ENCODE peak calls at places on chromosome 12, in six cellular contexts. B, K, Y, F, M and N are unnamed samples.

GRCh38 chr12:52543985-52544888 is 8.7 kb downstream of the KRT71 start:
- DNase-seq in M (no peak), B (peak), K (no peak), F (no peak), Y (no peak), N (no peak)

GRCh38 chr12:89709994-89710872 is 1.6 kb upstream of the ATP2B1 start:
- DNase-seq in M (peak), Y (no peak), K (peak), F (peak), B (peak), N (no peak)

GRCh38 chr12:68587448-68587873 is 23.2 kb upstream of the RAP1B start:
- DNase-seq in B (no peak), F (no peak), M (no peak), K (no peak), Y (peak), N (no peak)

GRCh38 chr12:51971679-51972423 is 20.4 kb downstream of the ACVR1B start:
- DNase-seq in Y (no peak), M (no peak), F (no peak), K (no peak), B (peak), N (no peak)

GRCh38 chr12:51921017-51921725 is 13.9 kb downstream of the ACVRL1 start:
- DNase-seq in Y (no peak), M (no peak), F (no peak), B (no peak), K (no peak), N (no peak)

GRCh38 chr12:20695232-20695631 is at the start of gene SLCO1C1:
- DNase-seq in M (no peak), Y (no peak), K (no peak), F (no peak), B (no peak), N (no peak)

GRCh38 chr12:18158774-18159557 is 69.0 kb upstream of the RERGL start:
- DNase-seq in K (no peak), Y (no peak), F (peak), M (no peak), B (peak), N (peak)

GRCh38 chr12:64385468-64385867 is 5.1 kb downstream of the C12orf56 start:
- DNase-seq in Y (no peak), F (peak), K (no peak), M (no peak), B (no peak), N (no peak)

GRCh38 chr12:12916135-12916956 is 25.0 kb downstream of the GPRC5A start:
- DNase-seq in F (peak), M (peak), K (peak), Y (no peak), B (peak), N (peak)

GRCh38 chr12:3172124-3173007 is 95.2 kb downstream of the TSPAN9 start:
- DNase-seq in K (no peak), Y (no peak), M (no peak), F (no peak), B (no peak), N (no peak)

GRCh38 chr12:29750131-29750927 is 33.4 kb downstream of the TMTC1 start:
- DNase-seq in M (no peak), K (no peak), B (no peak), F (peak), Y (peak), N (no peak)

GRCh38 chr12:79512068-79512467 is 178.7 kb downstream of the PAWR start:
- DNase-seq in Y (no peak), K (no peak), B (no peak), F (no peak), M (no peak), N (no peak)

GRCh38 chr12:79508622-79509021 is 182.1 kb downstream of the PAWR start:
- DNase-seq in K (no peak), B (no peak), F (no peak), Y (no peak), M (no peak), N (no peak)
- TF ChIP-seq CTCF in K (no peak), B (no peak), F (no peak), Y (no peak), M (no peak), N (no peak)

DNA sequence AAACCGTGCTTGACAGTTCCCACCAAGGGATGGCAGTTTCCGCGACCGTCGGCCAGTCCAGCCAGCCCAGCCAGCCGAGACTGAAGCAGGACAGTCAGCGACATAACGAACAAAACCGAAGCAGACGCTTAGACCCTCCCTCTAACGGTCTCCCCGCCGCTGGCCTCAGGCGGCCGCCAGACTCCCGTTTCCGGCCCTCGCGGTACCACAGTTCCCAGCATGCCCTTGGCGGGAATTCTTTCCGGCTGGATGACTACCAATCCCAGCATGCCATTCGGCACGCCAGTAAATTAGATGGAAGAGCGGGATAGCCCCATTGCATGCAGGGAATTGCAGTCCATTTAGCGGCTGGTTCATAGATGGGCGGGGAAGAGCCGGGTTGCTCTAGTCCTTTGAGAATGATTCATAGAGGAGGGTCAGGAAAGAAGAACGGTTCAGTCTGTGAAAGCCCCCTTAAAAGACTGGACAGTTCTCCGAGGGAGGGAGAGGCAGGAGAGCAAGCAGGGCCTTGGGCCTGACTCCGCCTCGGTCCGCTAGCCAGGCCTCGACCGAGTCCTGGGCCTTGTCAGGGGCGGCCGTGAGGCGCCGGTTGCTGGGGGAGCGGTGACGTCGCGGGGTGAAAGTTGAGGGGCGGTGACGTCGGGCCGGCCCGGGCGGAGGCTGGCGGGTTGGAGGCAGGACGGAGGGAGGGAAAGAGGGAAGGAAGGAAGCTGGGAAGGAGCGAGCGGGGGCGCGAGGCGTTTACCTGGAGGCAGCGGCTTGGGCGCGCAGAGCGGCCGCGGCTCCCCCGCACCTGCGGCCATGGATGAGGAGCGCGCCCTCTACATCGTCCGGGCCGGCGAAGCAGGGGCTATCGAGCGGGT is at the start of gene RIC8B:
- DNase-seq in Y (peak), K (peak), B (peak), M (peak), F (peak), N (peak)
- H3K4me3 ChIP-seq in Y (peak), K (peak), B (peak), M (peak), F (peak), N (peak)

GRCh38 chr12:124464062-124464461 is 103.3 kb downstream of the NCOR2 start:
- DNase-seq in B (no peak), M (no peak), Y (no peak), F (peak), K (no peak), N (no peak)

GRCh38 chr12:124465473-124465872 is 101.9 kb downstream of the NCOR2 start:
- DNase-seq in M (no peak), Y (no peak), K (no peak), F (no peak), B (no peak), N (no peak)

GRCh38 chr12:124464830-124465229 is 102.6 kb downstream of the NCOR2 start:
- DNase-seq in B (no peak), M (no peak), K (no peak), F (no peak), Y (no peak), N (no peak)

GRCh38 chr12:124469193-124469888 is 98.1 kb downstream of the NCOR2 start:
- DNase-seq in K (no peak), B (no peak), Y (no peak), M (no peak), F (no peak), N (no peak)

GRCh38 chr12:124466200-124467128 is 100.9 kb downstream of the NCOR2 start:
- DNase-seq in K (peak), F (peak), M (no peak), B (no peak), Y (no peak), N (no peak)
- TF ChIP-seq CTCF in K (no peak), F (no peak), M (no peak), B (no peak), Y (peak), N (no peak)

GRCh38 chr12:6952860-6953416 is 1.8 kb downstream of the PTPN6 start:
- DNase-seq in K (no peak), B (no peak), Y (no peak), F (no peak), M (no peak), N (no peak)
- H3K4me3 ChIP-seq in K (peak), B (no peak), Y (peak), F (no peak), M (no peak), N (no peak)

GRCh38 chr12:23655112-23655511 is 294.4 kb downstream of the SOX5 start:
- DNase-seq in Y (no peak), B (no peak), K (no peak), F (no peak), M (no peak), N (no peak)

GRCh38 chr12:23655884-23656283 is 293.6 kb downstream of the SOX5 start:
- DNase-seq in M (no peak), B (no peak), K (no peak), Y (no peak), F (no peak), N (no peak)

GRCh38 chr12:23662966-23663365 is 286.5 kb downstream of the SOX5 start:
- DNase-seq in Y (no peak), B (no peak), F (no peak), M (no peak), K (no peak), N (no peak)

GRCh38 chr12:23659151-23659550 is 290.3 kb downstream of the SOX5 start:
- DNase-seq in M (no peak), Y (no peak), B (no peak), K (no peak), F (no peak), N (no peak)

DNA sequence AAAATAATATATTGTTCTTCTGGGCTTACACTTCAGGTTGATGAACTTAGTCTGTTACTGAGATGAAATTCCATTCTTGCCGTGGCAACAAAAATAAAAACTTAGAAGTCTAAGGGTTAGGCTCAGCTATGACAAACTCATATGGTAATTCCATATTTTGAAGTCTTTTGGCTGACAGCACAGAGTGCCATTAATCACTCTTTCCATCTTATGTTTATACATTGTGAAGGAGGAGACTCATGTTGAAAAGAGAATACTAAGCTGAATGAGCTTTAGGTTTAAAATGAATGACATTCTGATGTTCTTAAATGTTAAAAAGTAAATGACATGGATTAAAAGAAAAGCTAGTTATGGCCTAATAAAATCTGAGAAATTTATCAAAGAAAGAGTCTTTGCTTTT is 291.9 kb downstream of the SOX5 start:
- DNase-seq in F (no peak), K (no peak), M (no peak), Y (no peak), B (no peak), N (no peak)
- TF ChIP-seq CTCF in F (no peak), K (no peak), M (no peak), Y (no peak), B (no peak), N (no peak)

GRCh38 chr12:114678028-114678427 is 5.9 kb downstream of the TBX3 start:
- DNase-seq in Y (no peak), K (no peak), B (no peak), M (no peak), F (no peak), N (no peak)

GRCh38 chr12:114680498-114681148 is 3.4 kb downstream of the TBX3 start:
- DNase-seq in M (no peak), B (no peak), Y (no peak), F (no peak), K (no peak), N (no peak)

GRCh38 chr12:114679452-114679875 is 4.5 kb downstream of the TBX3 start:
- DNase-seq in F (peak), K (no peak), B (no peak), Y (no peak), M (no peak), N (no peak)

GRCh38 chr12:114679942-114680341 is 4.0 kb downstream of the TBX3 start:
- DNase-seq in Y (no peak), F (no peak), B (no peak), M (no peak), K (no peak), N (no peak)

DNA sequence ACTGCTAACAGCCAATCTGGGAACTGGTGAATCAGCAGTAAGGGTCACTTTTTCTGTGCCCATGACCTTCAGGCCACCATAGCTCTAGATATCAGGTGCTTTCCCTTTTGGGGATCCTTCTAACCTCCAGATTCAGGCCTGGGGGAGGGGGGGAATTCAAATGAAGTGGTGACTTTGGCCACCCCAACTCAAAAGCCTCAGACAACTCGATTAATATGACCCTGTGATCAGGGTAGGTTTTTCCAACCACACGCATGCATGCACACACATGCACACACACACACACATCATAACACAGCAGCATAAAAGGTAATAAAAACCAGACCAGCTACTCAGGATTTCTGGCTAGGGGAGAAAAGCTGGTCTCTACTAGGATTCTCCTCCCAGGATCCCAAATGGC is 5.3 kb downstream of the TBX3 start:
- DNase-seq in Y (no peak), K (no peak), M (no peak), B (no peak), F (no peak), N (no peak)
- H3K4me3 ChIP-seq in Y (no peak), K (no peak), M (peak), B (peak), F (peak), N (peak)

DNA sequence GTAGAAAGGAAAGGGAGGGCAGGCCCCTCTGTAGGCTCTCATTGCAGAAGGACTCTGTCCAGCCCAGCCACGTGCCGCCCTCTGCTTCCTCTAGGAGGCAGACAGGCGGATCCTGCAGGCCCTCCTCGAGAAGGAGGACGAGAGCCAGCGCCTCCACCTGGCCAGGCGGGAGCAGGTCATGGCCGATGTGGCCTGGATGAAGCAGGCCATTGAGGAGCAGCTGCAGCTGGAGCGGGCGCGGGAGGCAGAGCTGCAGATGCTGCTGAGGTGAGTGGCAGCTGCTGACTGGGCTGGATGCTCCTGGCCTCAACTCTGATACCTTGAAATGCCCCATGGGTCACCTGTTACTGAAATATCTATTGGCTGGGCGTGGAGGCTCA is 10.9 kb downstream of the TCHP start:
- DNase-seq in F (peak), Y (no peak), K (no peak), B (peak), M (no peak), N (no peak)
- TF ChIP-seq CTCF in F (peak), Y (peak), K (no peak), B (peak), M (no peak), N (peak)

DNA sequence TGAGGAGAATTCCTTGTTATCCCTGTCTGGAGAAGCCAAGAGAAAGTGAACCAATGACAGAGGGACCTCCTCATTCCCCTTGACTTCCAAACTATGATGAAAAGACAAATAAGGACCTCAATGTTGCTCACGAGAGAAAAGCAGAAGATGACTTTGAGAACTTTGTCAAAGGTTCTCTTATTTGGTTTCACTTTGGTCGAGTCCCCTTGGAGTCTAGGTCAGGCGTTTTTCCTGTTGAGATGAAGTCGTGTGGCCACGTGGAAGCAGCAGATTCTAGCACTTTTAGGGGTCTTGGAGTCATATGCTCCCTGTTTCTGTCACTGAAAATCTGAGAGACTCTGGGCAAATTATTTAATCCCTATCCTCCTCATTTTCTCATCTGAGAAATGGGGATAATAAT is 33.8 kb upstream of the COL2A1 start:
- DNase-seq in K (no peak), M (no peak), B (no peak), F (no peak), Y (no peak), N (no peak)
- H3K4me3 ChIP-seq in K (no peak), M (no peak), B (no peak), F (no peak), Y (no peak), N (no peak)